ENCODE peak calls at places on chromosome 13, in five cellular contexts. R, A, C, Y and S are unnamed samples.
A peak's percentile ranks its signal among the peaks of the same experiment; 100 is the strongest.

GRCh38 chr13:114064516-114065140 is 67.8 kb downstream of the RASA3 start:
- DNase-seq in R (no peak), A (no peak), C (no peak), Y (peak; percentile 78), S (peak; percentile 89)

GRCh38 chr13:26540319-26540718 is 17.2 kb upstream of the WASF3 start:
- DNase-seq in R (no peak), A (no peak), C (no peak), Y (peak; percentile 59), S (no peak)

GRCh38 chr13:88857256-88857655 is 1186.1 kb downstream of the SLITRK5 start:
- DNase-seq in R (no peak), A (no peak), C (no peak), Y (no peak), S (no peak)

GRCh38 chr13:31090921-31091624 is 70.6 kb downstream of the HSPH1 start:
- DNase-seq in R (no peak), A (peak; percentile 4), C (no peak), Y (no peak), S (peak; percentile 54)

GRCh38 chr13:33509642-33510229 is 224.2 kb upstream of the STARD13 start:
- DNase-seq in R (no peak), A (no peak), C (no peak), Y (peak; percentile 61), S (no peak)

GRCh38 chr13:40492511-40492910 is 173.9 kb downstream of the FOXO1 start:
- DNase-seq in R (no peak), A (no peak), C (no peak), Y (peak; percentile 89), S (no peak)

GRCh38 chr13:67147257-67148218 is 82.6 kb downstream of the PCDH9 start:
- DNase-seq in R (no peak), A (no peak), C (no peak), Y (no peak), S (peak; percentile 2)

GRCh38 chr13:107035186-107035585 is 467.2 kb upstream of the ARGLU1 start:
- DNase-seq in R (no peak), A (no peak), C (no peak), Y (no peak), S (no peak)

GRCh38 chr13:113820813-113821651 is 42.8 kb downstream of the GAS6 start:
- DNase-seq in R (no peak), A (peak; percentile 88), C (no peak), Y (peak; percentile 89), S (peak; percentile 79)